ENCODE peak calls at places on chromosomes 6 and 20, in four cellular contexts. G is hepatocyte, Z is dorsolateral prefrontal cortex, P is GM13976. W is an unnamed sample.

GRCh38 chr20:30376767-30377658 is 880.5 kb upstream of the DEFB115 start:
- DNase-seq in P (peak; percentile 76), Z (peak; percentile 65), G (peak; percentile 4), W (no peak)

GRCh38 chr6:15628499-15629131 is 34.2 kb downstream of the DTNBP1 start:
- DNase-seq in Z (no peak), G (peak; percentile 8), P (no peak), W (no peak)

GRCh38 chr6:119158057-119158848 is 79.8 kb upstream of the FAM184A start:
- DNase-seq in Z (no peak), G (no peak), P (no peak), W (no peak)

GRCh38 chr20:32582659-32583580 is 2.2 kb downstream of the NOL4L start:
- DNase-seq in P (peak; percentile 66), Z (no peak), G (peak; percentile 87), W (peak; percentile 69)

GRCh38 chr6:151733680-151734320 is 73.7 kb upstream of the ESR1 start:
- DNase-seq in G (no peak), Z (no peak), P (no peak), W (no peak)

GRCh38 chr6:47109281-47109680 is 67.1 kb upstream of the ADGRF1 start:
- DNase-seq in P (no peak), Z (no peak), G (no peak), W (no peak)

GRCh38 chr6:148423133-148423532 is 80.5 kb downstream of the SASH1 start:
- DNase-seq in Z (no peak), G (no peak), P (no peak), W (no peak)

GRCh38 chr6:37258405-37258704 is 411 bp upstream of the TMEM217 start:
- DNase-seq in G (no peak), Z (no peak), P (no peak), W (no peak)

GRCh38 chr6:169319561-169319960 is 65.9 kb upstream of the THBS2 start:
- DNase-seq in P (no peak), G (no peak), Z (no peak), W (no peak)

GRCh38 chr6:170102038-170102437 is 188.8 kb downstream of the DLL1 start:
- DNase-seq in G (no peak), P (no peak), Z (no peak), W (no peak)

GRCh38 chr20:40741507-40742106 is 52.6 kb upstream of the MAFB start:
- DNase-seq in P (peak; percentile 60), Z (no peak), G (peak; percentile 53), W (peak; percentile 58)

GRCh38 chr20:31602779-31603441 is 2.2 kb upstream of the ID1 start:
- DNase-seq in P (peak; percentile 73), Z (no peak), G (peak; percentile 67), W (peak; percentile 85)

GRCh38 chr20:57435498-57436222 is 44.5 kb downstream of the RBM38 start:
- DNase-seq in P (no peak), Z (peak; percentile 77), G (no peak), W (no peak)

GRCh38 chr6:57027301-57027700 is 19.2 kb upstream of the KIAA1586 start:
- DNase-seq in P (no peak), Z (no peak), G (no peak), W (no peak)

GRCh38 chr6:79713701-79714322 is 82.7 kb downstream of the SH3BGRL2 start:
- DNase-seq in Z (no peak), P (peak; percentile 16), G (peak; percentile 77), W (peak; percentile 17)

GRCh38 chr6:111154981-111155380 is 67.7 kb downstream of the SLC16A10 start:
- DNase-seq in P (no peak), Z (no peak), G (no peak), W (no peak)

GRCh38 chr6:10838794-10839333 is 525 bp upstream of the MAK start:
- DNase-seq in Z (no peak), P (peak; percentile 72), G (no peak), W (peak; percentile 78)

GRCh38 chr6:134495893-134496253 is 178.0 kb upstream of the SGK1 start:
- DNase-seq in P (no peak), Z (no peak), G (no peak), W (no peak)

GRCh38 chr6:4459032-4459431 is 317.2 kb upstream of the CDYL start:
- DNase-seq in P (no peak), Z (no peak), G (peak; percentile 37), W (no peak)

GRCh38 chr20:13492001-13492480 is 146.7 kb downstream of the TASP1 start:
- DNase-seq in G (peak; percentile 13), P (no peak), Z (no peak), W (no peak)

GRCh38 chr6:158895661-158896060 is 76.5 kb upstream of the EZR start:
- DNase-seq in P (no peak), Z (no peak), G (no peak), W (no peak)

GRCh38 chr6:38233161-38233791 is 406.5 kb downstream of the BTBD9 start:
- DNase-seq in Z (no peak), P (no peak), G (no peak), W (no peak)

GRCh38 chr20:44217342-44218092 is 6.9 kb upstream of the OSER1 start:
- DNase-seq in G (peak; percentile 83), Z (peak; percentile 54), P (peak; percentile 53), W (no peak)

GRCh38 chr6:143806282-143807102 is 36.6 kb upstream of the LTV1 start:
- DNase-seq in Z (no peak), P (peak; percentile 17), G (peak; percentile 29), W (no peak)

DNA sequence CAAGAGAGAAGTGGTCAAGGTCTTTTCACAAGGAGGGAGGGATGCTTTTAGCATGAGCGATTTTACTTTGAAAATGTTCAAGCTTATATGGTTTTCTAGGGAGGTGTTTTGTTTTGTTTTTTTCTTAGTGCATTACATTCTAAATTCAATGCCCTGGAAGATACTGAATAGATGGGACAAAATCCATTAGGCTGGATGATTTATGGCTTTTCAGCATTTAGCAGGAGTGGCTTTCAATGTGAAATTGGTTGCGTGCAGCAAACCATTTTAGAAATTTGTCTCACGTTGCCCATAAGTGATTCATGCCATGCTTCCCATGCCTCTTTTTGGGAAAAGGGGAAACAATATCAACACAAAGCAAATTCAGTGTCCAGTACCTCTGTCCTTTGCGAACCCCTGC is 106.5 kb upstream of the SNX9 start:
- DNase-seq in G (no peak), Z (no peak), P (no peak), W (no peak)
- TF ChIP-seq CTCF in G (no peak), Z (no peak), P (no peak), W (no peak)

GRCh38 chr6:49958180-49958579 is 5.8 kb downstream of the DEFB114 start:
- DNase-seq in P (no peak), Z (no peak), G (no peak), W (no peak)
- TF ChIP-seq CTCF in P (no peak), Z (no peak), G (no peak), W (no peak)

DNA sequence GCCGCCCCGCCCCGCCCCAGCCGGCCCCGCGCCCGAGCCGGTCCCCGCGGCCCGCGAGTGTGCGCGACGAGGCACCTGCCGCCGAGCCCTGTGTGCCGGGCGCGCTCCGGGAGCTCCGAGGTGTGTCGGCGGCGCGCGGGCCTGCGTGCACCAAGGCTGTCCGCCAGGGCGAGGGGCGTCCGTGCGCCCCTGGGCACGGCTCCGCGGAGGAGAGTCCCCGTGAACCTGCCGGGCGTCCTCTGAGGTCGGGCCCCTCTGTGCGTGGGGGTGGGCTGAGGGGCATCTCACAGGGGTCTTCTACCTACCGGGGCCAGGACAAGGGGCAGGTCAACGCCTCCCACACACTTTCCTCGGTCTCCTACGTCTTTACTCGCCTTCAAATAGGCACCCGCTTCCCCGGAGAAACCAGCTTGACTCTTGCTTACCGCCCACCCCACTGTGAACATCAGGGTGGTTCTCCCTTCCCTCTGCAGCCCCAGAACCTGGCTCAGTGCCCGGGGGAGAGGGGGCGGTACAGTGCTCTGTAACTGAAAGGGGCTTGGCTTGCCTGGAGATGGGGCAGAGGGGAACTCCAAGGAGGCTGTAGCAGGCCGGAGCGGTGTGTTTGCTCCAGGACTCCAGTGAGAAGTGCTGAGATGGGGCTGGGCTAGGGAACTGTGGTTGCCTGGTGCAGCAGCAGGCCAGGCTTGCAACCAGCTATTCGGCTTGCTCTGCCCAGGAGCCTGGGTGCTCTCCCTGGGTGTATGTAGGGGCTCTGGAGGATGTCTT is at the start of gene SAMD10:
- DNase-seq in G (peak; percentile 80), Z (no peak), P (peak; percentile 88), W (peak; percentile 89)
- TF ChIP-seq CTCF in G (no peak), Z (no peak), P (no peak), W (no peak)

DNA sequence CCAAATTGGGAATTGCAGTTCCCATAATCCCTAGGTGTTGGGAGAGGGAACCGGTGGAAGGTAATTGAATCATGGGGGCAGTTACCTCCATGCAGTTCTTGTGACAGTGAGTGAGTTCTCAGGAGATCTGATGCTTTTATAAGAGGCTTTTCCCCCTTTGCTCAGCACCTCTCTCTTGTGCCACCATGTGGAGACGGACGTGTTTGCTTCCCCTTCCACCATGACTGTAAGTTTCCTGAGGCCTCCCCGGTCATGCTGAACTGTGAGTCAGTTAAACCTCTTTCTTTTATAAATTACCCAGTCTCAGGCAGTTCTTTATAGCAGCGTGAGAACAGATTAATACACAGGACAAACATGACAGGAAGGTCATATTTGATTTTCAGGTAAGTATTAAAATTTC is 25.3 kb upstream of the HECA start:
- DNase-seq in P (no peak), G (peak; percentile 41), Z (no peak), W (no peak)
- TF ChIP-seq CTCF in P (peak; percentile 26), G (peak; percentile 33), Z (no peak), W (peak; percentile 64)